ENCODE peak calls at places on chromosomes 16 and 17, in ten cellular contexts. H is gastrocnemius medialis, O is SK-N-SH, S is adrenal gland, E is heart right ventricle, L is left ventricle myocardium inferior, W is ascending aorta, D is PC-3, Y is cardiac muscle cell, F is heart left ventricle. Q is an unnamed sample.

GRCh38 chr17:64599187-64599676 is 62.9 kb downstream of the SMURF2 start:
- DNase-seq in H (no peak), D (no peak), E (no peak), L (no peak), F (no peak), O (no peak), S (no peak), W (no peak), Y (no peak), Q (no peak)

GRCh38 chr16:7910116-7910515 is 577.5 kb downstream of the RBFOX1 start:
- DNase-seq in W (no peak), Y (no peak), D (no peak), S (no peak), H (no peak), E (no peak), F (no peak), O (no peak), L (no peak), Q (no peak)

GRCh38 chr17:82435601-82436583 is 14.7 kb downstream of the CYBC1 start:
- DNase-seq in W (no peak), D (no peak), S (no peak), Y (no peak), H (no peak), E (no peak), F (no peak), O (no peak), L (no peak), Q (no peak)

GRCh38 chr17:44738214-44738906 is 20.4 kb upstream of the ADAM11 start:
- DNase-seq in O (no peak), H (no peak), F (no peak), L (no peak), E (no peak), Y (no peak), D (no peak), W (no peak), S (no peak), Q (no peak)

GRCh38 chr16:77868052-77868451 is 79.7 kb downstream of the VAT1L start:
- DNase-seq in O (no peak), L (no peak), W (no peak), E (no peak), H (no peak), D (no peak), S (no peak), Y (no peak), F (no peak), Q (no peak)

GRCh38 chr16:88957887-88958577 is 19.0 kb downstream of the CBFA2T3 start:
- DNase-seq in E (no peak), O (no peak), F (no peak), W (no peak), Y (no peak), D (no peak), L (peak; percentile 48), H (no peak), S (no peak), Q (no peak)

GRCh38 chr16:47987136-47987535 is 168.7 kb downstream of the ABCC12 start:
- DNase-seq in O (no peak), W (no peak), H (no peak), D (peak; percentile 55), Y (no peak), L (no peak), S (no peak), E (no peak), F (no peak), Q (peak; percentile 15)

GRCh38 chr16:84357191-84357651 is 11.1 kb upstream of the ATP2C2 start:
- DNase-seq in O (no peak), Y (no peak), H (no peak), S (no peak), F (no peak), E (no peak), L (no peak), D (peak; percentile 81), W (no peak), Q (peak; percentile 76)

GRCh38 chr16:86048882-86049585 is 150.1 kb downstream of the IRF8 start:
- DNase-seq in O (no peak), D (no peak), S (no peak), F (no peak), Y (no peak), L (no peak), E (no peak), H (no peak), W (no peak), Q (no peak)

GRCh38 chr16:47008174-47008573 is 34.7 kb upstream of the DNAJA2 start:
- DNase-seq in F (no peak), E (no peak), D (no peak), H (no peak), S (no peak), O (no peak), Y (no peak), W (no peak), L (no peak), Q (no peak)

GRCh38 chr16:79768594-79768993 is 168.1 kb upstream of the MAF start:
- DNase-seq in E (no peak), F (no peak), H (no peak), L (no peak), W (no peak), O (no peak), D (no peak), Y (no peak), S (peak; percentile 53), Q (no peak)

DNA sequence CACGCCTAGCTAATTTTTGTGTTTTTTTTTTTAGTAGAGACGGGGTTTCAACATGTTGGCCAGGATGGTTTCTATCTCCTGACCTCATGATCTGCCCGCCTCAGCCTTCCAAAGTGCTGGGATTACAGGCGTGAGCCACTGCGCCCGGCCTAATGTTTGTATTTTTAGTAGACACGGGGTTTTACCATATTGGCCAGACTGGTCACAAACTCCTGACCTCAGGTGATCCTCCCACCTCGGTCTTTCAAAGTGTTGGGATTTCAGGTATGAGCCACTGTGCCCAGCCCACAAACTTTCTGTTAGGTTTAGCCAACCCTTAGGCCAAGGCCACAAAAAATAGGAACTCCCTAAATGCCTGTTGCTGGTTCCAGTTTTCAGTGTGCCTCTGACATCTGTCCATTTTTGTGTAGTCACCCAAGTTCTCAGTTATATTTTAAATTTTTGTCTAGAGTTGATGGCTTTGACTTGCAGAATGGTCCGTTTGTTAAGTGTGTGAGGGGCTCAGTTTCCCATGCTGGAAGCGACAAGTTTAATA is 12.7 kb downstream of the CCL16 start:
- DNase-seq in D (no peak), W (no peak), L (no peak), O (no peak), F (no peak), H (no peak), S (no peak), E (no peak), Y (no peak), Q (no peak)
- TF ChIP-seq CTCF in D (no peak), W (no peak), L (no peak), O (no peak), F (no peak), H (no peak), S (no peak), E (no peak), Y (no peak), Q (no peak)

DNA sequence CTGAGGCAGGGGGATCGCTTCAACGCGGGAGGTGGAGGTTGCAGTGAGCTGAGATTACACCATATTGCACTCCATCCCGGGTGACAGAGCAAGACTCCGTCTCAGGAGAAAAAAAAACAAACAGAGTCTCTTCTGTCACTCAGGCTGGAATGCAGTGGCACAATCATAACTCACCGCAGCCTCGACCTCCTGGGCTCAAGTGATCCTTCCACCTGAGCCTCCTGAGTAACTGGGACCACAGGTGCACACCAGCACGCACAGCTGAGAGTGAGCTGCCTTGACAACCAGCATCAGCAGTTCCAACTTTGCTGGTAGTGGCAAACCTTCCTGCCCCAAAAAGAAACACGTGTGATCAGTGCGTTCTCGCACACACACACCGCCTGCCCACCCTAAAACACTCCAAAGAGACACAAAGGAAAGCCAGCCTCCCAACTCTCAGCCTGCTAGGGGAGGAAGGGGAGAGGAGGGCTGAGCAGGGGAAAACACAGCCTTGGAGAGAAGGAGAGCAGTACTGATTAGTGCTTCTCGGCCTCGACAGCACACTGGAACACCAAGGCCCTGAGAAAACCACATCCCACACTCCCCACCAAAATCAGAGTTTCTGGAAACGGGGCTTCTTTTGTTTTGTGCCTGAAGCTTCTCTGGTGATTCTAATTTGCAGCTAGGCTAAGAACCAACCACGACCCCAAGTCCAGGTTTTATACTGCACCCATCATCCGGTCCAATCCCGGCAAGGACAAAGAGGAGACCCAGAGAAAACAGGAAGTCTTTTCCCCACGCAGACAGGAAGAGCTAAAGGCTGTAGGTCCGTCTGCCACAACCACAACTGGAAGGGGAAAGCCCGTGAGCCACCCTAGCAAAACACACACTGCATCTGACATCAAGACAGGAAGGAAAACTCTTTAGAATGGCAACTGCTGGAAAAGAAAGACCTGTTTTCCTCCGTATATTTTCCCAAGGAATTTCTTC is 28.8 kb downstream of the ZCCHC14 start:
- DNase-seq in O (no peak), S (peak; percentile 75), E (peak; percentile 71), H (no peak), Y (no peak), W (peak; percentile 28), L (no peak), F (peak; percentile 36), D (peak; percentile 38), Q (no peak)
- H3K27ac ChIP-seq in O (peak overlapping the region; percentile 92), S (peak overlapping the region; percentile 97), E (peak overlapping the region; percentile 88), H (peak overlapping the region; percentile 91), Y (peak overlapping the region; percentile 92), W (peak overlapping the region; percentile 90), L (peak overlapping the region; percentile 88), F (peak overlapping the region; percentile 96), D (peak overlapping the region; percentile 87), Q (peak overlapping the region; percentile 94)

GRCh38 chr16:71627631-71628236 is 1.8 kb downstream of the MARVELD3 start:
- DNase-seq in L (no peak), Y (peak; percentile 17), W (no peak), F (no peak), E (no peak), O (peak; percentile 38), D (no peak), S (no peak), H (no peak), Q (no peak)

GRCh38 chr16:71628810-71629209 is 2.8 kb downstream of the MARVELD3 start:
- DNase-seq in L (no peak), Y (no peak), H (no peak), S (no peak), E (no peak), O (no peak), D (peak; percentile 30), F (no peak), W (no peak), Q (no peak)

GRCh38 chr16:71625113-71625850 is 702 bp upstream of the MARVELD3 start:
- DNase-seq in F (no peak), E (no peak), W (no peak), L (no peak), S (no peak), H (no peak), O (no peak), Y (no peak), D (no peak), Q (no peak)

GRCh38 chr16:71626858-71627213 is 852 bp downstream of the MARVELD3 start:
- DNase-seq in S (no peak), Y (no peak), O (no peak), E (no peak), D (no peak), L (no peak), W (no peak), F (no peak), H (no peak), Q (peak; percentile 69)

GRCh38 chr16:71626018-71626857 is at the start of gene MARVELD3:
- DNase-seq in O (peak; percentile 69), H (no peak), D (peak; percentile 81), E (no peak), L (no peak), S (no peak), F (no peak), W (no peak), Y (peak; percentile 24), Q (peak; percentile 91)
- TF ChIP-seq CTCF in O (no peak), H (no peak), D (no peak), E (no peak), L (no peak), S (no peak), F (no peak), W (no peak), Y (no peak), Q (no peak)

GRCh38 chr17:41793749-41794602 is 7.5 kb upstream of the JUP start:
- DNase-seq in L (no peak), S (no peak), W (no peak), O (no peak), F (no peak), Y (peak; percentile 67), D (no peak), E (no peak), H (no peak), Q (no peak)
- H3K27ac ChIP-seq in L (peak overlapping the region; percentile 96), S (no peak overlapping the region), W (no peak overlapping the region), O (no peak overlapping the region), F (peak overlapping the region; percentile 91), Y (peak overlapping the region; percentile 99), D (peak overlapping the region; percentile 95), E (peak overlapping the region; percentile 75), H (no peak overlapping the region), Q (peak overlapping the region; percentile 100)